ENCODE peak calls at places on chromosomes 5 and 9, in four cellular contexts. W is tibial nerve, I is AG09309, A is adrenal gland. V is an unnamed sample.

GRCh38 chr9:137459601-137460362 is 648 bp upstream of the NSMF start:
- DNase-seq in W (no peak), I (no peak), A (peak), V (no peak)

GRCh38 chr5:107338341-107338740 is 332.4 kb downstream of the EFNA5 start:
- DNase-seq in W (no peak), I (no peak), A (no peak), V (no peak)

GRCh38 chr9:114852050-114852594 is 46.3 kb upstream of the TNFSF15 start:
- DNase-seq in W (no peak), I (peak), A (no peak), V (no peak)

GRCh38 chr5:178525906-178526732 is 64.1 kb downstream of the COL23A1 start:
- DNase-seq in W (no peak), I (no peak), A (no peak), V (no peak)

GRCh38 chr5:110053205-110053604 is 363.5 kb downstream of the MAN2A1 start:
- DNase-seq in W (no peak), I (no peak), A (no peak), V (no peak)

GRCh38 chr5:171442287-171443042 is 23.0 kb downstream of the FGF18 start:
- DNase-seq in W (no peak), I (no peak), A (no peak), V (no peak)

GRCh38 chr5:102998224-102998623 is 121.7 kb downstream of the GIN1 start:
- DNase-seq in W (no peak), I (no peak), A (no peak), V (no peak)

GRCh38 chr5:179697993-179698934 is 503 bp upstream of the CANX start:
- DNase-seq in W (peak), I (peak), A (peak), V (peak)

GRCh38 chr9:36987409-36987808 is 46.7 kb downstream of the PAX5 start:
- DNase-seq in W (no peak), I (no peak), A (no peak), V (no peak)

GRCh38 chr5:22541037-22541436 is 312.1 kb downstream of the CDH12 start:
- DNase-seq in W (no peak), I (no peak), A (no peak), V (no peak)

GRCh38 chr5:32435416-32435815 is 9.1 kb downstream of the ZFR start:
- DNase-seq in W (no peak), I (no peak), A (no peak), V (no peak)

GRCh38 chr5:53934126-53934856 is 373.9 kb downstream of the NDUFS4 start:
- DNase-seq in W (no peak), I (peak), A (peak), V (no peak)

DNA sequence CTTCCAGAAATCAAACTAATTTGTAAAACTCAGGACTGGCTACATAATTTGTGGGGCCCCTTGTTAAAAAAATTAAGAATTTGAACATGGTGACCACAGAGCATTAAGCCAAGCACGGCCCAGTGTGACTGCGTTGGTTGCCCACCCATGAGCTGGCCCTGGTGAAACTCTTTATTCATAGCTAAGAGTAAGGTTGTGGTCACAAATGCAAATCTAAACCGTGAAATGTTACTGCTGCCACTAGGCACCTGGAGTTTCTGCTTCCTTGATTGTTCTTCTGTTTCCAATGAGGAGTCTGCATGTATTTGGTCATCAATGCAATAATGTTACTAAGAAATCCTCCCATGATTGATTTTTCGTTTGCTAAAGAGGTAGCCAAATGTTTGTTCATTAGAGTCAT is 4.2 kb downstream of the GCNT1 start:
- DNase-seq in W (no peak), I (no peak), A (no peak), V (no peak)
- H3K4me3 ChIP-seq in W (no peak), I (no peak), A (no peak), V (no peak)

DNA sequence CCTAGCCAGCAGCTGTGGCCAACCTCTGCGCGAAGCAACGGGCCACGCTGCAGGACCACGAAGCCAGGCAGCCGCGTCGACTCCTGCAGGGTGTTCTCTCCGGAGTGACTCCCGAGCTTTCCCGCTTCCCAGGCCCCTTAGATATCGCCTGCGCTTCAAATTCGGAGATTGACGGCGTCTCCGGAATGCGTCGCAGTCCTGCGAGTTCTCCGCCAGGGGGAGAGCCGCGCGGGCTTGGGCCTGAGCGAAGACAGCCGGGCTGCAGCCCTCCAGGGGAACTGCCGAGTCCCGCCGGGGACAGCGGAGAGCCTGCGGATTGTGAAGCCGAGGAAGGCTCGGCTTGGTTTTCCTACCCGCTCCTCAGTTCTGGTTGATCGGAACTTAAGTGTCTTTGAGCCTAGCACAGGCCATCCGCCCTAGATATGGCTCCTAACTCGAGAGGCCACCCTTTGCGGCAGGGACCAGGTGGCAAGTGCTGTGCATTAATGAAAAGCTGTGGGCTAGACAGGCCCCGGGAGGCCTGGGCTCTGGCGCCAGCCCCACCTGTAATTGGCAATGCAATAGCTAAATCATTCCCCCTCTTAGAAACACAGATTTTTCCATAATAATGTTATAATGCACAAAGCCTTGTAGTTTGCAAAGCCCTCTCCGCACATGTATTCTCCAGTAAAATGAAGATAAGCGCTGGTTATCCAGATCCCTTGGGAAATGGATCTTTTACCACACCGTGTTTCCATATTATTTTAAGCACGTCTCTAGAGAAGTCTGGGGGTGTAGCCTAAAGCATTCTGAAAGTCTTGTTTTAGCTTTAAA is 863 bp upstream of the APBA1 start:
- DNase-seq in W (peak), I (peak), A (peak), V (peak)
- H3K4me3 ChIP-seq in W (peak), I (peak), A (no peak), V (peak)

GRCh38 chr9:93209576-93210323 is 25.8 kb downstream of the WNK2 start:
- DNase-seq in W (no peak), I (no peak), A (no peak), V (no peak)

GRCh38 chr9:93209097-93209496 is 25.2 kb downstream of the WNK2 start:
- DNase-seq in W (no peak), I (no peak), A (no peak), V (no peak)

GRCh38 chr9:93206576-93207155 is 22.7 kb downstream of the WNK2 start:
- DNase-seq in W (no peak), I (no peak), A (no peak), V (no peak)

GRCh38 chr9:93207326-93207814 is 23.4 kb downstream of the WNK2 start:
- DNase-seq in W (peak), I (peak), A (no peak), V (no peak)

GRCh38 chr9:93207860-93208734 is 24.2 kb downstream of the WNK2 start:
- DNase-seq in W (no peak), I (no peak), A (no peak), V (no peak)
- H3K4me3 ChIP-seq in W (no peak), I (no peak), A (no peak), V (no peak)

DNA sequence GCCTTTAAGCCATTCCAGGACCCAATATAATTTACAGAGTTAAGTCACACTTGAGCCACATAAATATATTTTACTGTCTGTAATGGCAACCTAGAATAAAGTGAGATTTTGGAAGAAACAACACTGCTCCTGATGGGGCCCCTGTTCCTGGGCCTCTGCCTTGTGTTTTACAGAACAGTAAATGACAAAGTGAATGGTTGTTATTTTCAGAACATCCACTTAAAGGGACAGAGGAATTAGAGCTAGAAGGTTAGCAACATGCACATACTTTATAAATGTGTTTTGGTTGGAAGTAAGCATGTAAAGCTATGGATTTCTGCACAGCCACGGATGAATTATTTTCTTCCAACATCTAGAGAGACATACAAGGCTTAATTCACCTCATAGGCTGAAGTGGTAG is 3.6 kb downstream of the PTGER4 start:
- DNase-seq in W (no peak), I (no peak), A (no peak), V (no peak)
- H3K4me3 ChIP-seq in W (peak), I (no peak), A (no peak), V (peak)